ENCODE peak calls at places on chromosomes 13 and 19, in four cellular contexts. B, T, F and K are unnamed samples.

GRCh38 chr13:95660981-95661581 is 15.9 kb upstream of the DNAJC3 start:
- DNase-seq in B (peak), T (no peak), F (no peak), K (peak)

GRCh38 chr13:114077938-114078335 is 54.5 kb downstream of the RASA3 start:
- DNase-seq in B (no peak), T (no peak), F (no peak), K (no peak)

GRCh38 chr13:28636078-28636477 is 22.9 kb upstream of the POMP start:
- DNase-seq in B (no peak), T (no peak), F (no peak), K (no peak)

GRCh38 chr13:28531195-28531955 is 36.4 kb upstream of the FLT1 start:
- DNase-seq in B (peak), T (no peak), F (peak), K (no peak)

GRCh38 chr13:98890186-98890585 is 87.7 kb downstream of the DOCK9 start:
- DNase-seq in B (no peak), T (no peak), F (no peak), K (no peak)

GRCh38 chr13:75226092-75226491 is 255.9 kb downstream of the TBC1D4 start:
- DNase-seq in B (no peak), T (no peak), F (peak), K (no peak)

GRCh38 chr19:1384478-1385110 is 887 bp downstream of the NDUFS7 start:
- DNase-seq in B (no peak), T (no peak), F (no peak), K (peak)

GRCh38 chr13:67574320-67575233 is 344.4 kb upstream of the PCDH9 start:
- DNase-seq in B (no peak), T (no peak), F (no peak), K (no peak)

GRCh38 chr13:110348751-110349150 is 41.7 kb downstream of the COL4A2 start:
- DNase-seq in B (no peak), T (no peak), F (no peak), K (no peak)

GRCh38 chr19:48330012-48330681 is 4.8 kb downstream of the EMP3 start:
- DNase-seq in B (peak), T (no peak), F (no peak), K (peak)

GRCh38 chr13:97535619-97536018 is 101.7 kb downstream of the RAP2A start:
- DNase-seq in B (no peak), T (no peak), F (no peak), K (no peak)

GRCh38 chr13:32017449-32017848 is 14.1 kb upstream of the FRY start:
- DNase-seq in B (peak), T (no peak), F (no peak), K (no peak)

GRCh38 chr13:113776231-113777125 is 17.5 kb downstream of the TMEM255B start:
- DNase-seq in B (no peak), T (no peak), F (no peak), K (no peak)

GRCh38 chr13:44174769-44175425 is 198.7 kb upstream of the SERP2 start:
- DNase-seq in B (peak), T (no peak), F (no peak), K (peak)

GRCh38 chr13:24339937-24340607 is 30.7 kb downstream of the C1QTNF9 start:
- DNase-seq in B (no peak), T (no peak), F (no peak), K (no peak)

GRCh38 chr13:113855931-113856715 is 7.8 kb downstream of the GAS6 start:
- DNase-seq in B (no peak), T (no peak), F (no peak), K (no peak)

GRCh38 chr13:113110048-113110851 is 4.7 kb downstream of the F7 start:
- DNase-seq in B (no peak), T (no peak), F (no peak), K (no peak)

GRCh38 chr13:114049026-114049425 is 75.2 kb upstream of the C13orf46 start:
- DNase-seq in B (peak), T (no peak), F (no peak), K (no peak)

GRCh38 chr13:87656311-87656710 is 14.9 kb upstream of the SLITRK5 start:
- DNase-seq in B (no peak), T (no peak), F (no peak), K (no peak)

GRCh38 chr13:80551650-80552497 is 210.9 kb upstream of the SPRY2 start:
- DNase-seq in B (no peak), T (no peak), F (no peak), K (no peak)

GRCh38 chr19:17075860-17076538 is 422 bp downstream of the MYO9B start:
- DNase-seq in B (peak), T (no peak), F (no peak), K (peak)
- TF ChIP-seq POLR2A in B (no peak), T (no peak), F (no peak), K (no peak)

DNA sequence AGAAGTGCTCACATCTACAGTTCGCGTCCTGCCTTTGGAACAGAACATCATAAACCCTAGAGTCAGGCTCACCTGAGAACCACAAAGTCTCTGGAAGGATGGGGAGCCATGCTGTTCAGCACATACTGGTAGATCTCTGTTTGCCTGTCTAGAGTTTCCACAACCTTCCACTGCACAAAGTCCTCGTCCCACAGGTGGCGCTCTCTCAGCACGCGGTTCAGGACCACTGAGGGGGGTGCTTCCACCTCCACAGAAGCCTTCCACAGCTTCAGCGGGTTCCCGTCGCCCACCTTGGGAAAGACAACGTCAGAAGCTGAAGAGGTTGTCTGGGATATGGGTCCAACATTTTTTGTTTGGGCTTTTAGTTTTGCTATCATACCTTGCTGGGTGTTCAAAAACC is 93.6 kb downstream of the KL start:
- DNase-seq in B (no peak), T (no peak), F (no peak), K (no peak)
- TF ChIP-seq POLR2A in B (no peak), T (no peak), F (no peak), K (no peak)

DNA sequence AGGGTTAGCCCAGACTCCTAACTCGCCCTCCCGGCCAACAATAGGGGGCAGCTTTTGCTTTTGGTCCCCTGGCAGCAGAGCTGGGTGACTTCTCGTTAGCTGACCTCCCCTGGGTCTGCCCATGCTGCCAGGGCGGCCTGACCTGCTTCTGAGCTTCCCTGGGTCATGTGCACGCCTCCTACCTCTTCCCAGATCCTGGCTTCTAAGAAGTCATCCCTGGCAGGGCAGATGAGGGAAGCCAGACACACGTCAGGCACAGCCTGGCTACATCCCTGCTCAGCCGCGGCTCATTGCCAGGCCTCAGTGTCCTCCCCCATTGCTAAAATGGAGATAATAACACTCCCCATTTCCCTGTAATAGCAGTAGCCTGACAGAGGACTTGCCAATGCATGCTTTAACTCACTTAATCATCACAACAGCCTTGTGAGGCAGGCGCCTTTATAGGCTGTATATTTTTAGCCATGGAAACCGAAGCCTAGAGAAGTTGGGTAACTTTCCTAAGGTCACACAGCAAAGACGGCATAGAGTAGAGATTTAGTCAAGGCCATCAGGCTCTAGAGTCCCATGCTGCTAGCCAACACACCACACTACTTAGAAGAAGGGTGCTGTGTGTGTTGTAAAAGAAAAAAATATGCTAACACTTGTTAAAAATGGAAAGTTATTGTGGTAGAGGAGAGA is 2.1 kb downstream of the KCNK6 start:
- DNase-seq in B (no peak), T (no peak), F (no peak), K (no peak)
- TF ChIP-seq POLR2A in B (no peak), T (no peak), F (no peak), K (no peak)

DNA sequence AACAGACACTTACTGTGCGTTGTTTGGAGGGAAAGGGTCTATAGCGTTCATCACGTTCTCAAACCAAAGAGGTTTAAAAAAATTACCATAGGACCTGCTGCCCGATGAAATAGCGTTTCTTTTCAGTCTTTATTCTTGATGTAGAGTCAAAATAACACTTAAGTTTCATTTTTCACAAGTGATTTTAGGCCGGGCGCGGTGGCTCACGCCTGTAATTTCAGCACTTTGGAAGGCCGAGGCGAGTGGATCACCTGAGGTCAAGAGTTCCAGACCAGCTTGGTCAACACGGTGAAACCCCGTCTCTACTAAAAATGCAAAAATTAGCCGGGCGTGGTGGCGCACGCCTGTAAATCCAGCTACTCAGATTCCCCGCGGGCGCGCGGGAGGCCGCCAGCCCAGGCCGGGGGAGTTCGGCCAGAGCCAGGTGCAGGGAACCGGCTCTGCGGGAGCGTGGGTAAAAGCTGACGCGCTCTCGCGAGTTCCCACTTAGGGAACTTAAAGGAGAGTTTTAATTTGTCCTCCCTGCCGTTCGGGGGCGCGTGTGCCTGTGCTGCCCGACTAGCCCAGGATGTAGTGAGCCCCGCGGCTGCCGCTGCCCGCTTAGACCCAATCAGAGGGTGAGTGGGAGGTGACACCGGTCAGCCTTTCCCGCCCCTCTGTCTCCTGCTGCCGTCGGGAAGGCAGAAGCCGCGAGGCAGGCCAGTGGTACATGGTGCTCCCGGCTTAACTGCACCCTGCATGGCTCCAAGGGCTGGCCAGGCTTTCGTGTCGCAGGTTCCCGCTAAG is 35.8 kb upstream of the NEK3 start:
- DNase-seq in B (no peak), T (no peak), F (peak), K (peak)
- TF ChIP-seq POLR2A in B (no peak), T (no peak), F (no peak), K (no peak)

GRCh38 chr13:61706899-61707298 is 291.2 kb upstream of the PCDH20 start:
- DNase-seq in B (no peak), T (no peak), F (no peak), K (no peak)
- TF ChIP-seq POLR2A in B (no peak), T (no peak), F (no peak), K (no peak)

GRCh38 chr13:49098198-49098597 is 121.9 kb upstream of the MLNR start:
- DNase-seq in B (peak), T (no peak), F (no peak), K (peak)
- TF ChIP-seq POLR2A in B (no peak), T (no peak), F (no peak), K (no peak)

GRCh38 chr19:49739933-49740332 is 23.2 kb downstream of the TSKS start:
- DNase-seq in B (no peak), T (no peak), F (no peak), K (no peak)
- TF ChIP-seq POLR2A in B (no peak), T (no peak), F (no peak), K (no peak)

GRCh38 chr19:40800339-40800996 is 1.5 kb downstream of the EGLN2 start:
- DNase-seq in B (no peak), T (no peak), F (no peak), K (no peak)
- TF ChIP-seq POLR2A in B (no peak), T (no peak), F (no peak), K (no peak)

DNA sequence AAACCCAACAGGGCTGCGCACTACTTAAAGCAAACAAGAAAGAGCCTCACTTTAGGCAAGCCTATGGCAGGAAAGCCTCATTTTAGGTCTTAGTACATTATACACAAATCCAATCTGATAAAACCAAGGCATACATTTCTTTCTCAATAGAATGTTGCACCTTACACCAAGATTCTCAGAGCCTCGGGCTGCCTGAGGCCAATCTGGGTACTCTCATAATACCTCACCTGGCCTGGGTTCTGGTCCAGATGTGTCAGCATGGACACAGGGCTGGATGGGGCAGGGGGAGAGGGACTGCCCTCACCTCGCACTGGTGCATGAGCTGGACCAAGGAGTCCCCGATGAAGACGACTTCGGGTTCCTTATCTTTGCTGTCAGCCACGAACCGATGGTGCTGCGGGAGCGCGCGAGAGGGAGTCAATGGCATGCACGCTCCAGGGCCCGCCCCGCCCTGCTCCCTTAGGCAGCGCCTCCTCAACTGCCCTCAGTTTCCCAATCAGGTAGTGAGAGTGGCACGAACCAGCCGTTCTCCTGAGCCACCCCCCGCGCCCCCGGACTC is at the start of gene PRR19:
- DNase-seq in B (peak), T (no peak), F (no peak), K (peak)
- TF ChIP-seq POLR2A in B (no peak), T (no peak), F (no peak), K (no peak)

GRCh38 chr19:35555301-35556005 is 8.0 kb downstream of the ATP4A start:
- DNase-seq in B (peak), T (no peak), F (no peak), K (no peak)
- TF ChIP-seq POLR2A in B (no peak), T (no peak), F (no peak), K (no peak)